ENCODE peak calls at places on chromosomes 5 and 9, in five cellular contexts. One of them, this sample, is unnamed.
A peak's percentile ranks its signal among the peaks of the same experiment; 100 is the strongest.

GRCh38 chr9:124840300-124840833 is 12.9 kb upstream of the WDR38 start:
- DNase-seq in HS-5: no peak
- DNase-seq in Caki2: no peak
- DNase-seq in activated T-helper 9 cell treated with anti-CD3 and anti-CD28 coated beads, Interleukin-2, amount 50 U/mL, for 16 hours: no peak
- DNase-seq in EL: no peak
- DNase-seq in this sample: no peak

GRCh38 chr9:121784706-121785426 is 133.4 kb downstream of the DAB2IP start:
- DNase-seq in HS-5: no peak
- DNase-seq in Caki2: no peak
- DNase-seq in activated T-helper 9 cell treated with anti-CD3 and anti-CD28 coated beads, Interleukin-2, amount 50 U/mL, for 16 hours: no peak
- DNase-seq in EL: no peak
- DNase-seq in this sample: no peak

GRCh38 chr9:132586830-132587483 is 4.6 kb downstream of the BARHL1 start:
- DNase-seq in HS-5: no peak
- DNase-seq in Caki2: no peak
- DNase-seq in activated T-helper 9 cell treated with anti-CD3 and anti-CD28 coated beads, Interleukin-2, amount 50 U/mL, for 16 hours: no peak
- DNase-seq in EL: no peak
- DNase-seq in this sample: no peak

GRCh38 chr5:83551826-83552225 is 80.3 kb downstream of the VCAN start:
- DNase-seq in HS-5: no peak
- DNase-seq in Caki2: no peak
- DNase-seq in activated T-helper 9 cell treated with anti-CD3 and anti-CD28 coated beads, Interleukin-2, amount 50 U/mL, for 16 hours: no peak
- DNase-seq in EL: no peak
- DNase-seq in this sample: peak; percentile 13

GRCh38 chr5:97943036-97943435 is 760.0 kb upstream of the RIOK2 start:
- DNase-seq in HS-5: no peak
- DNase-seq in Caki2: no peak
- DNase-seq in activated T-helper 9 cell treated with anti-CD3 and anti-CD28 coated beads, Interleukin-2, amount 50 U/mL, for 16 hours: no peak
- DNase-seq in EL: no peak
- DNase-seq in this sample: peak; percentile 14

GRCh38 chr5:147175516-147176097 is 59.2 kb upstream of the STK32A start:
- DNase-seq in HS-5: no peak
- DNase-seq in Caki2: no peak
- DNase-seq in activated T-helper 9 cell treated with anti-CD3 and anti-CD28 coated beads, Interleukin-2, amount 50 U/mL, for 16 hours: no peak
- DNase-seq in EL: no peak
- DNase-seq in this sample: no peak

GRCh38 chr5:54590824-54591223 is 73.3 kb downstream of the SNX18 start:
- DNase-seq in HS-5: no peak
- DNase-seq in Caki2: no peak
- DNase-seq in activated T-helper 9 cell treated with anti-CD3 and anti-CD28 coated beads, Interleukin-2, amount 50 U/mL, for 16 hours: no peak
- DNase-seq in EL: no peak
- DNase-seq in this sample: no peak

GRCh38 chr9:106970219-106970975 is 107.4 kb downstream of the ZNF462 start:
- DNase-seq in HS-5: no peak
- DNase-seq in Caki2: no peak
- DNase-seq in activated T-helper 9 cell treated with anti-CD3 and anti-CD28 coated beads, Interleukin-2, amount 50 U/mL, for 16 hours: no peak
- DNase-seq in EL: no peak
- DNase-seq in this sample: no peak

GRCh38 chr9:127714020-127714835 is 1.2 kb downstream of the PTRH1 start:
- DNase-seq in HS-5: no peak
- DNase-seq in Caki2: no peak
- DNase-seq in activated T-helper 9 cell treated with anti-CD3 and anti-CD28 coated beads, Interleukin-2, amount 50 U/mL, for 16 hours: no peak
- DNase-seq in EL: no peak
- DNase-seq in this sample: no peak

GRCh38 chr5:38853753-38854470 is 8.1 kb downstream of the OSMR start:
- DNase-seq in HS-5: peak; percentile 99
- DNase-seq in Caki2: peak; percentile 41
- DNase-seq in activated T-helper 9 cell treated with anti-CD3 and anti-CD28 coated beads, Interleukin-2, amount 50 U/mL, for 16 hours: no peak
- DNase-seq in EL: peak; percentile 98
- DNase-seq in this sample: peak; percentile 97

GRCh38 chr9:3954950-3955670 is 344.8 kb downstream of the GLIS3 start:
- DNase-seq in HS-5: no peak
- DNase-seq in Caki2: no peak
- DNase-seq in activated T-helper 9 cell treated with anti-CD3 and anti-CD28 coated beads, Interleukin-2, amount 50 U/mL, for 16 hours: no peak
- DNase-seq in EL: peak; percentile 56
- DNase-seq in this sample: no peak

GRCh38 chr5:80109549-80110478 is 74.7 kb downstream of the THBS4 start:
- DNase-seq in HS-5: no peak
- DNase-seq in Caki2: no peak
- DNase-seq in activated T-helper 9 cell treated with anti-CD3 and anti-CD28 coated beads, Interleukin-2, amount 50 U/mL, for 16 hours: no peak
- DNase-seq in EL: no peak
- DNase-seq in this sample: no peak

GRCh38 chr9:124008307-124008854 is 3.2 kb upstream of the LHX2 start:
- DNase-seq in HS-5: no peak
- DNase-seq in Caki2: no peak
- DNase-seq in activated T-helper 9 cell treated with anti-CD3 and anti-CD28 coated beads, Interleukin-2, amount 50 U/mL, for 16 hours: no peak
- DNase-seq in EL: no peak
- DNase-seq in this sample: no peak

GRCh38 chr5:125409496-125410351 is 663.3 kb upstream of the ZNF608 start:
- DNase-seq in HS-5: no peak
- DNase-seq in Caki2: peak; percentile 90
- DNase-seq in activated T-helper 9 cell treated with anti-CD3 and anti-CD28 coated beads, Interleukin-2, amount 50 U/mL, for 16 hours: no peak
- DNase-seq in EL: peak; percentile 35
- DNase-seq in this sample: no peak

GRCh38 chr5:132495672-132496630 is 5.4 kb upstream of the IRF1 start:
- DNase-seq in HS-5: peak; percentile 36
- DNase-seq in Caki2: peak; percentile 82
- DNase-seq in activated T-helper 9 cell treated with anti-CD3 and anti-CD28 coated beads, Interleukin-2, amount 50 U/mL, for 16 hours: peak; percentile 84
- DNase-seq in EL: peak; percentile 95
- DNase-seq in this sample: peak; percentile 75

GRCh38 chr9:4891674-4892073 is 93.4 kb upstream of the JAK2 start:
- DNase-seq in HS-5: no peak
- DNase-seq in Caki2: no peak
- DNase-seq in activated T-helper 9 cell treated with anti-CD3 and anti-CD28 coated beads, Interleukin-2, amount 50 U/mL, for 16 hours: no peak
- DNase-seq in EL: no peak
- DNase-seq in this sample: no peak

GRCh38 chr5:153543288-153543687 is 52.8 kb downstream of the GRIA1 start:
- DNase-seq in HS-5: no peak
- DNase-seq in Caki2: no peak
- DNase-seq in activated T-helper 9 cell treated with anti-CD3 and anti-CD28 coated beads, Interleukin-2, amount 50 U/mL, for 16 hours: no peak
- DNase-seq in EL: no peak
- DNase-seq in this sample: no peak

GRCh38 chr9:83013261-83013610 is 49.7 kb downstream of the RASEF start:
- DNase-seq in HS-5: no peak
- DNase-seq in Caki2: no peak
- DNase-seq in activated T-helper 9 cell treated with anti-CD3 and anti-CD28 coated beads, Interleukin-2, amount 50 U/mL, for 16 hours: no peak
- DNase-seq in EL: peak; percentile 26
- DNase-seq in this sample: no peak

GRCh38 chr5:116494784-116495480 is 79.7 kb downstream of the SEMA6A start:
- DNase-seq in HS-5: no peak
- DNase-seq in Caki2: no peak
- DNase-seq in activated T-helper 9 cell treated with anti-CD3 and anti-CD28 coated beads, Interleukin-2, amount 50 U/mL, for 16 hours: no peak
- DNase-seq in EL: no peak
- DNase-seq in this sample: no peak

GRCh38 chr5:113067635-113068344 is 91.2 kb downstream of the DCP2 start:
- DNase-seq in HS-5: no peak
- DNase-seq in Caki2: no peak
- DNase-seq in activated T-helper 9 cell treated with anti-CD3 and anti-CD28 coated beads, Interleukin-2, amount 50 U/mL, for 16 hours: no peak
- DNase-seq in EL: no peak
- DNase-seq in this sample: no peak

GRCh38 chr9:136520053-136520540 is 25.8 kb downstream of the NOTCH1 start:
- DNase-seq in HS-5: no peak
- DNase-seq in Caki2: peak; percentile 86
- DNase-seq in activated T-helper 9 cell treated with anti-CD3 and anti-CD28 coated beads, Interleukin-2, amount 50 U/mL, for 16 hours: no peak
- DNase-seq in EL: no peak
- DNase-seq in this sample: no peak

GRCh38 chr5:40236001-40236400 is 443.7 kb upstream of the PTGER4 start:
- DNase-seq in HS-5: no peak
- DNase-seq in Caki2: no peak
- DNase-seq in activated T-helper 9 cell treated with anti-CD3 and anti-CD28 coated beads, Interleukin-2, amount 50 U/mL, for 16 hours: no peak
- DNase-seq in EL: no peak
- DNase-seq in this sample: no peak

GRCh38 chr5:133818031-133818431 is 150.4 kb downstream of the C5orf15 start:
- DNase-seq in HS-5: peak; percentile 4
- DNase-seq in Caki2: no peak
- DNase-seq in activated T-helper 9 cell treated with anti-CD3 and anti-CD28 coated beads, Interleukin-2, amount 50 U/mL, for 16 hours: no peak
- DNase-seq in EL: no peak
- DNase-seq in this sample: peak; percentile 2

GRCh38 chr9:88092699-88093359 is 45.4 kb downstream of the SPATA31C2 start:
- DNase-seq in HS-5: no peak
- DNase-seq in Caki2: no peak
- DNase-seq in activated T-helper 9 cell treated with anti-CD3 and anti-CD28 coated beads, Interleukin-2, amount 50 U/mL, for 16 hours: no peak
- DNase-seq in EL: peak; percentile 44
- DNase-seq in this sample: no peak

This sample was measured in foreskin keratinocyte.